ENCODE peak calls at places on chromosomes 1 and 21, in eight cellular contexts. W is HCT116, G is hepatocyte, C is PC-3, H is neural progenitor cell, R is MM.1S, V is OCI-LY7, F is SK-N-SH. K is an unnamed sample.

GRCh38 chr1:93694833-93695232 is 13.2 kb upstream of the BCAR3 start:
- DNase-seq in G (no peak), H (no peak), V (no peak), W (no peak), C (peak; percentile 87), R (no peak), F (no peak), K (no peak)

GRCh38 chr1:193222079-193222615 is 35.7 kb upstream of the B3GALT2 start:
- DNase-seq in F (no peak), R (no peak), V (no peak), W (no peak), G (no peak), C (no peak), H (no peak), K (no peak)

GRCh38 chr21:46498335-46499050 is 39.8 kb downstream of the DIP2A start:
- DNase-seq in G (no peak), W (peak; percentile 29), C (peak; percentile 81), F (no peak), H (no peak), R (no peak), V (no peak), K (no peak)

GRCh38 chr21:46411236-46411635 is 47.5 kb upstream of the DIP2A start:
- DNase-seq in F (no peak), H (peak; percentile 16), G (no peak), R (no peak), C (no peak), V (no peak), W (no peak), K (no peak)

GRCh38 chr21:16117851-16118592 is 388.2 kb downstream of the USP25 start:
- DNase-seq in V (no peak), G (peak; percentile 8), F (no peak), C (peak; percentile 90), R (no peak), W (no peak), H (no peak), K (peak; percentile 89)

GRCh38 chr21:26835027-26835713 is 10.0 kb downstream of the ADAMTS1 start:
- DNase-seq in G (no peak), H (no peak), V (no peak), R (no peak), F (no peak), C (peak; percentile 71), W (no peak), K (peak; percentile 81)

GRCh38 chr1:155051777-155052398 is 772 bp downstream of the ADAM15 start:
- DNase-seq in V (peak; percentile 37), F (peak; percentile 70), C (peak; percentile 77), R (peak; percentile 48), H (peak; percentile 54), G (no peak), W (no peak), K (peak; percentile 69)

GRCh38 chr1:173201968-173202367 is 5.2 kb downstream of the TNFSF4 start:
- DNase-seq in V (no peak), C (no peak), F (no peak), H (no peak), G (no peak), W (no peak), R (no peak), K (no peak)

GRCh38 chr1:208239518-208240381 is 4.4 kb downstream of the PLXNA2 start:
- DNase-seq in G (peak; percentile 63), V (no peak), R (no peak), H (peak; percentile 35), W (no peak), C (no peak), F (peak; percentile 50), K (no peak)

GRCh38 chr1:182604128-182604834 is at the start of gene RGS16:
- DNase-seq in G (peak; percentile 92), H (peak; percentile 92), W (peak; percentile 84), F (peak; percentile 98), V (peak; percentile 96), C (peak; percentile 54), R (peak; percentile 99), K (peak; percentile 94)

GRCh38 chr1:77308889-77309621 is 27.2 kb downstream of the AK5 start:
- DNase-seq in C (no peak), H (no peak), V (peak; percentile 24), R (no peak), F (no peak), W (no peak), G (no peak), K (no peak)

GRCh38 chr1:53583021-53583902 is 124.1 kb downstream of the DMRTB1 start:
- DNase-seq in V (no peak), R (no peak), G (peak; percentile 64), F (no peak), H (no peak), C (no peak), W (no peak), K (peak; percentile 61)

GRCh38 chr1:53585116-53585515 is 125.9 kb downstream of the DMRTB1 start:
- DNase-seq in C (no peak), W (no peak), G (peak; percentile 39), H (no peak), F (no peak), V (peak; percentile 53), R (peak; percentile 91), K (no peak)

GRCh38 chr1:53582211-53583020 is 123.2 kb downstream of the DMRTB1 start:
- DNase-seq in V (no peak), F (no peak), W (no peak), H (no peak), C (no peak), R (peak; percentile 26), G (no peak), K (no peak)

GRCh38 chr1:53584446-53585102 is 125.4 kb downstream of the DMRTB1 start:
- DNase-seq in G (no peak), H (no peak), R (no peak), W (no peak), F (no peak), C (no peak), V (peak; percentile 18), K (no peak)

DNA sequence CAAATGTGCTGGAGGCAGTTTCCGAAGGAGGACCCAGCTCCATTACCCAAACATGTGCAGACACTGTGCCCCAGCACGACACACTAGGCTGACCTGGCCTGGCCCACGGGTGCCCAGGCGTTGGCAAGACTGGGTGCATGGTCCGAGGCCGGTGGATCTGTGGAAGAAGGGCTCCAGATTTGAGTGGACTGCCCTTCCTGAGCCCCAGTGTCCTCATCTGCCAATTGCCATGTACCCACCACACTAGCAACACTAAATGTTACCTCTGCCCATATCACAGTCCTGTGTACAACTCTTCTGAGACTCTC is 124.7 kb downstream of the DMRTB1 start:
- DNase-seq in C (no peak), R (no peak), H (no peak), G (no peak), V (no peak), W (no peak), F (no peak), K (no peak)
- TF ChIP-seq EZH2phosphoT487 in C (no peak), R (no peak), H (no peak), G (no peak), V (no peak), W (no peak), F (no peak), K (no peak)

GRCh38 chr1:4531842-4532241 is 122.6 kb upstream of the AJAP1 start:
- DNase-seq in H (no peak), R (no peak), V (no peak), W (no peak), G (no peak), C (no peak), F (no peak), K (no peak)
- H3K9me3 ChIP-seq in H (no peaks in the 10 kb centered on the region), R (no peaks in the 10 kb centered on the region), V (no peaks in the 10 kb centered on the region), W (no peaks in the 10 kb centered on the region), G (no peaks in the 10 kb centered on the region), C (peaks cover 10% of the 10 kb centered on the region), F (no peaks in the 10 kb centered on the region), K (no peaks in the 10 kb centered on the region)

GRCh38 chr1:18261891-18262290 is 154.3 kb downstream of the IGSF21 start:
- DNase-seq in G (no peak), V (peak; percentile 53), F (no peak), H (no peak), C (no peak), R (peak; percentile 27), W (no peak), K (no peak)

GRCh38 chr1:18262726-18263125 is 155.1 kb downstream of the IGSF21 start:
- DNase-seq in H (peak; percentile 50), W (no peak), G (no peak), F (no peak), C (no peak), V (no peak), R (no peak), K (no peak)

GRCh38 chr1:18265641-18266040 is 158.0 kb downstream of the IGSF21 start:
- DNase-seq in R (no peak), W (no peak), F (no peak), H (no peak), V (no peak), C (no peak), G (no peak), K (no peak)

GRCh38 chr1:18264450-18265000 is 156.9 kb downstream of the IGSF21 start:
- DNase-seq in W (no peak), C (no peak), F (no peak), V (no peak), R (no peak), H (no peak), G (no peak), K (no peak)

DNA sequence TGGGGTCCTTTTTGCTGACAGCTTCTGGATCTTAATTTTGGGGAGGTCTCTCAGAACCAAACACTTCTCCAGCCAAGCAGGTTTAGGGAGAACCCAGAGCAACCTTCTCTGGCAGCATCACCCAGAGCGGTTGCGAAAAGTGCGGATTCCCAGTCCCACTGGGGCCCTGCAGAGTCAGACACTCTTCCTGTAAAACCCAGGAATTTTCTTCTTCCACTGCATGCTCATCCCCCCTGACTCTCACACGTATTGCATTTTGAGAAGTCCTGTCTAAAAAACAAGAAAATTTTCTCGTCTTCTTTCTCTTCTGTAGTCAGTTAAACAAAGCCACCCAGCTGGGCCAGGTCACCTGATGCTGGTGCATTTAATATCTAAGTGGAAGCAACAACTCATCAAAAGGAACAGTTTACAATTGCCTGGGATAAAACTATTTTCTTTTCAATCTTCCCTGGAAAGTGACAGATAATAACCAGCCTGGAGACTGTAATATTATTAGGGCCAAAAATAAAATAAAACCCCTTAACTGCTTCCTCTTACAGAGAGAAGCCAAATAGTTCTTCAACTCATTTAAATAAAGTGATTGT is 156.0 kb downstream of the IGSF21 start:
- DNase-seq in C (no peak), H (no peak), G (no peak), W (no peak), F (no peak), R (no peak), V (no peak), K (no peak)
- H2AFZ ChIP-seq in C (no peak overlapping the region), H (no peak overlapping the region), G (no peak overlapping the region), W (no peak overlapping the region), F (no peak overlapping the region), R (no peak overlapping the region), V (no peak overlapping the region), K (no peak overlapping the region)

GRCh38 chr1:36560177-36560576 is 77.5 kb upstream of the CSF3R start:
- DNase-seq in F (no peak), C (no peak), W (no peak), G (no peak), H (no peak), V (no peak), R (no peak), K (no peak)

GRCh38 chr1:36557041-36558000 is 74.6 kb upstream of the CSF3R start:
- DNase-seq in R (no peak), G (no peak), W (no peak), F (no peak), C (no peak), V (no peak), H (no peak), K (no peak)

GRCh38 chr1:36562181-36562685 is 79.5 kb upstream of the CSF3R start:
- DNase-seq in H (no peak), R (no peak), W (no peak), V (no peak), G (no peak), F (no peak), C (no peak), K (no peak)

GRCh38 chr1:36561365-36561731 is 78.6 kb upstream of the CSF3R start:
- DNase-seq in W (no peak), V (no peak), R (no peak), G (no peak), C (no peak), H (no peak), F (no peak), K (no peak)

GRCh38 chr1:36560621-36561364 is 78.1 kb upstream of the CSF3R start:
- DNase-seq in C (no peak), W (no peak), H (no peak), G (no peak), V (no peak), R (no peak), F (no peak), K (no peak)
- TF ChIP-seq EZH2phosphoT487 in C (no peak), W (no peak), H (no peak), G (no peak), V (no peak), R (no peak), F (no peak), K (no peak)